ENCODE peak calls at places on chromosomes 6 and 20, in eight cellular contexts. B is breast epithelium, V is spleen, I is GM12878, K is transverse colon, P is A549, C is adrenal gland, R is esophagus muscularis mucosa. S is an unnamed sample.
A peak's percentile ranks its signal among the peaks of the same experiment; 100 is the strongest.

GRCh38 chr6:135073757-135074393 is 19.3 kb upstream of the HBS1L start:
- DNase-seq in V (no peak), K (no peak), C (no peak), P (no peak), R (no peak), B (no peak), I (no peak), S (no peak)

GRCh38 chr6:67544851-67545452 is 1090.1 kb upstream of the ADGRB3 start:
- DNase-seq in B (no peak), P (no peak), C (no peak), V (no peak), I (no peak), R (no peak), K (no peak), S (no peak)

GRCh38 chr6:143721642-143722041 is 43.9 kb downstream of the PHACTR2 start:
- DNase-seq in K (no peak), R (no peak), P (no peak), B (no peak), I (no peak), C (no peak), V (no peak), S (no peak)

GRCh38 chr6:82080767-82081166 is 166.8 kb downstream of the IBTK start:
- DNase-seq in C (no peak), B (no peak), I (no peak), V (no peak), P (no peak), K (no peak), R (no peak), S (no peak)

GRCh38 chr6:26087284-26088115 is at the start of gene HFE:
- DNase-seq in C (peak; percentile 66), K (peak; percentile 57), R (no peak), I (no peak), B (no peak), P (peak; percentile 24), V (peak; percentile 87), S (peak; percentile 59)

GRCh38 chr6:24918641-24919403 is 16.9 kb downstream of the RIPOR2 start:
- DNase-seq in I (no peak), V (no peak), B (no peak), C (no peak), P (no peak), K (no peak), R (no peak), S (no peak)

GRCh38 chr6:71250050-71250689 is 38.4 kb upstream of the OGFRL1 start:
- DNase-seq in B (no peak), R (no peak), V (no peak), I (no peak), K (no peak), C (no peak), P (no peak), S (no peak)

GRCh38 chr6:56838965-56839364 is 115.9 kb upstream of the BEND6 start:
- DNase-seq in V (no peak), R (no peak), I (no peak), K (no peak), C (no peak), B (no peak), P (no peak), S (no peak)

GRCh38 chr6:13354331-13355042 is 26.1 kb upstream of the TBC1D7 start:
- DNase-seq in B (no peak), R (no peak), P (no peak), V (no peak), C (no peak), I (no peak), K (no peak), S (no peak)

GRCh38 chr6:27617046-27617687 is 144.3 kb upstream of the ZNF184 start:
- DNase-seq in R (no peak), K (no peak), P (no peak), C (no peak), V (no peak), B (no peak), I (no peak), S (no peak)

GRCh38 chr6:33053230-33053629 is 20.2 kb downstream of the HLA-DPA1 start:
- DNase-seq in C (no peak), I (no peak), P (no peak), K (no peak), R (no peak), V (no peak), B (no peak), S (no peak)

GRCh38 chr6:37190159-37190535 is 20.2 kb downstream of the PIM1 start:
- DNase-seq in R (no peak), P (no peak), V (no peak), I (no peak), C (no peak), B (no peak), K (no peak), S (no peak)

GRCh38 chr6:110325197-110325596 is 33.0 kb downstream of the METTL24 start:
- DNase-seq in B (no peak), R (no peak), I (no peak), K (peak; percentile 21), C (no peak), P (no peak), V (no peak), S (peak; percentile 21)

GRCh38 chr20:5848711-5849505 is 98.7 kb downstream of the SHLD1 start:
- DNase-seq in K (no peak), I (peak; percentile 24), V (no peak), P (no peak), R (no peak), C (peak; percentile 64), B (no peak), S (no peak)

GRCh38 chr6:63598251-63599036 is 26.2 kb downstream of the LOC128125822 start:
- DNase-seq in P (peak; percentile 63), C (peak; percentile 70), B (peak; percentile 58), K (peak; percentile 81), V (peak; percentile 87), R (no peak), I (peak; percentile 57), S (peak; percentile 68)

GRCh38 chr6:16398587-16398986 is 160.2 kb downstream of the GMPR start:
- DNase-seq in R (no peak), B (no peak), P (no peak), I (no peak), V (no peak), C (no peak), K (no peak), S (no peak)

GRCh38 chr6:135860361-135860760 is 8.9 kb downstream of the PDE7B start:
- DNase-seq in B (no peak), I (no peak), C (no peak), P (no peak), R (no peak), V (no peak), K (no peak), S (no peak)

GRCh38 chr6:142300302-142300701 is 1.5 kb upstream of the ADGRG6 start:
- DNase-seq in I (no peak), B (no peak), K (no peak), P (no peak), C (no peak), R (no peak), V (no peak), S (no peak)

GRCh38 chr6:142303191-142303564 is 1.4 kb downstream of the ADGRG6 start:
- DNase-seq in I (no peak), B (no peak), V (no peak), P (no peak), R (no peak), C (no peak), K (no peak), S (no peak)

GRCh38 chr6:142301421-142302391 is at the start of gene ADGRG6:
- DNase-seq in R (no peak), V (peak; percentile 83), C (peak; percentile 22), B (no peak), P (peak; percentile 7), K (peak; percentile 55), I (no peak), S (no peak)

GRCh38 chr6:142302427-142303190 is 802 bp downstream of the ADGRG6 start:
- DNase-seq in K (no peak), R (no peak), I (no peak), B (peak; percentile 67), V (no peak), C (no peak), P (no peak), S (no peak)

GRCh38 chr6:142300758-142301251 is 1.0 kb upstream of the ADGRG6 start:
- DNase-seq in K (peak; percentile 25), C (peak; percentile 20), I (no peak), B (no peak), P (peak; percentile 12), V (no peak), R (no peak), S (no peak)
- TF ChIP-seq POLR2A in K (no peak), C (no peak), I (no peak), B (no peak), P (no peak), V (no peak), R (no peak), S (no peak)

GRCh38 chr20:15807271-15807670 is 766.0 kb downstream of the KIF16B start:
- DNase-seq in R (no peak), B (no peak), P (no peak), V (no peak), K (no peak), I (no peak), C (no peak), S (no peak)
- H3K9me3 ChIP-seq in R (no peaks in the 10 kb centered on the region), B (no peaks in the 10 kb centered on the region), P (no peaks in the 10 kb centered on the region), V (no peaks in the 10 kb centered on the region), K (no peaks in the 10 kb centered on the region), I (no peaks in the 10 kb centered on the region), C (no peaks in the 10 kb centered on the region), S (no peaks in the 10 kb centered on the region)

DNA sequence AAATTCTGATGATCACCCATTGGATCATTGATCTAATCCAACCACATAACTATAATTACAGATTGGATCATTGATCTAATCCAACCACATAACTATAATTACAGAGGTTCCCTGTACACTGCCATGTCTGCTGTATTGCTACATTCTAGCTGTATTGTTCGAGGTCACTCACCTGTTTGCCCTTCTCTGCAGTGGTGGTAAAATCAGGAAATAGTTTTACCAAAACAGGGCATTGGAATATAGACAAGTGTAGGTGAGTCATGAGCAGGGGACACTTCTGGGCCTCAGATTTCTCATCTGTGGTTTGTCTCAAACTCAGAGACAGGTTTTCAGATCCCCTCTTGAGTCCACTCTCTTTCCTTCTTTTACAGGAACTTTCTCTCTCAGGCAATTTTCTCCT is 9.0 kb upstream of the AFDN start:
- DNase-seq in B (no peak), K (no peak), R (no peak), V (no peak), P (no peak), C (no peak), I (no peak), S (no peak)
- H3K4me3 ChIP-seq in B (no peak overlapping the region), K (no peak overlapping the region), R (no peak overlapping the region), V (no peak overlapping the region), P (no peak overlapping the region), C (no peak overlapping the region), I (no peak overlapping the region), S (no peak overlapping the region)

GRCh38 chr6:166558156-166559025 is 28.1 kb downstream of the RAMACL start:
- DNase-seq in I (no peak), R (no peak), V (peak; percentile 64), C (no peak), P (no peak), B (no peak), K (no peak), S (no peak)

GRCh38 chr6:166555066-166555465 is 31.4 kb downstream of the RAMACL start:
- DNase-seq in I (no peak), B (no peak), V (peak; percentile 29), P (no peak), R (no peak), K (no peak), C (no peak), S (no peak)

GRCh38 chr6:166559211-166559610 is 27.3 kb downstream of the RAMACL start:
- DNase-seq in B (no peak), P (no peak), V (no peak), I (no peak), R (no peak), C (no peak), K (no peak), S (no peak)

GRCh38 chr6:166556336-166556735 is 30.1 kb downstream of the RAMACL start:
- DNase-seq in K (no peak), P (no peak), C (no peak), I (no peak), B (no peak), V (no peak), R (no peak), S (no peak)

GRCh38 chr6:166556871-166557322 is 29.6 kb downstream of the RAMACL start:
- DNase-seq in R (peak; percentile 95), B (peak; percentile 94), P (peak; percentile 23), I (no peak), V (peak; percentile 86), C (peak; percentile 94), K (peak; percentile 75), S (peak; percentile 99)
- TF ChIP-seq POLR2A in R (peak; percentile 57), B (no peak), P (no peak), I (no peak), V (no peak), C (no peak), K (no peak), S (no peak)

S was measured in thyroid gland.